ENCODE peak calls at places on chromosomes 7 and 10, in eight cellular contexts. S is NCI-H510A treated with DMSO at 0.1 percent for 48 hours; G is activated naive CD4-positive, alpha-beta T cell treated with anti-CD3 and anti-CD28 coated beads for 36 hours; A is T-cell; Y is T-helper 2 cell; R is WTC11; X is RWPE1; W is EL. F is an unnamed sample.

GRCh38 chr10:103265712-103266329 is 11.1 kb upstream of the INA start:
- DNase-seq in S (no peak), G (peak; percentile 76), A (peak; percentile 8), Y (no peak), R (peak; percentile 79), X (peak; percentile 54), W (peak; percentile 59), F (peak; percentile 69)

GRCh38 chr7:35519971-35520809 is 174.7 kb downstream of the HERPUD2 start:
- DNase-seq in S (peak; percentile 57), G (peak; percentile 73), A (peak; percentile 15), Y (peak; percentile 13), R (peak; percentile 71), X (peak; percentile 81), W (peak; percentile 69), F (peak; percentile 64)

GRCh38 chr7:47326220-47326619 is 255.7 kb downstream of the TNS3 start:
- DNase-seq in S (no peak), G (no peak), A (no peak), Y (no peak), R (no peak), X (peak; percentile 34), W (peak; percentile 56), F (no peak)

GRCh38 chr10:73773152-73773879 is 8.5 kb upstream of the CHCHD1 start:
- DNase-seq in S (no peak), G (peak; percentile 25), A (no peak), Y (no peak), R (no peak), X (peak; percentile 24), W (peak; percentile 22), F (no peak)

GRCh38 chr7:3867847-3868246 is 566.8 kb downstream of the SDK1 start:
- DNase-seq in S (no peak), G (no peak), A (no peak), Y (no peak), R (no peak), X (no peak), W (no peak), F (no peak)

GRCh38 chr7:80412842-80413241 is 99.0 kb downstream of the GNAT3 start:
- DNase-seq in S (no peak), G (no peak), A (no peak), Y (no peak), R (no peak), X (peak; percentile 69), W (peak; percentile 30), F (no peak)

GRCh38 chr7:152423991-152424347 is 11.8 kb downstream of the KMT2C start:
- DNase-seq in S (no peak), G (no peak), A (no peak), Y (no peak), R (no peak), X (no peak), W (no peak), F (no peak)

GRCh38 chr7:98599886-98600285 is 17.2 kb upstream of the NPTX2 start:
- DNase-seq in S (no peak), G (no peak), A (no peak), Y (no peak), R (no peak), X (no peak), W (no peak), F (no peak)

GRCh38 chr10:32315426-32315825 is 31.5 kb downstream of the EPC1 start:
- DNase-seq in S (no peak), G (no peak), A (no peak), Y (no peak), R (no peak), X (no peak), W (peak; percentile 14), F (no peak)

GRCh38 chr7:105769951-105770628 is 106.3 kb downstream of the ATXN7L1 start:
- DNase-seq in S (no peak), G (peak; percentile 39), A (no peak), Y (no peak), R (no peak), X (no peak), W (peak; percentile 57), F (no peak)

GRCh38 chr7:116691664-116692063 is 19.7 kb downstream of the MET start:
- DNase-seq in S (no peak), G (no peak), A (no peak), Y (no peak), R (no peak), X (no peak), W (no peak), F (no peak)

GRCh38 chr7:44973610-44974401 is 5.0 kb downstream of the MYO1G start:
- DNase-seq in S (no peak), G (peak; percentile 69), A (peak; percentile 68), Y (peak; percentile 53), R (peak; percentile 55), X (no peak), W (peak; percentile 45), F (peak; percentile 65)

GRCh38 chr10:14244147-14244546 is 86.6 kb downstream of the FRMD4A start:
- DNase-seq in S (no peak), G (no peak), A (no peak), Y (no peak), R (peak; percentile 57), X (no peak), W (peak; percentile 36), F (peak; percentile 6)

GRCh38 chr7:155482511-155483183 is 24.7 kb downstream of the EN2 start:
- DNase-seq in S (no peak), G (peak; percentile 37), A (no peak), Y (no peak), R (no peak), X (no peak), W (no peak), F (no peak)

GRCh38 chr10:113000876-113001598 is 51.0 kb downstream of the TCF7L2 start:
- DNase-seq in S (no peak), G (no peak), A (no peak), Y (no peak), R (peak; percentile 37), X (peak; percentile 82), W (no peak), F (no peak)

GRCh38 chr10:85621562-85621961 is 745.0 kb downstream of the GRID1 start:
- DNase-seq in S (no peak), G (no peak), A (no peak), Y (no peak), R (no peak), X (no peak), W (no peak), F (no peak)

GRCh38 chr7:45703911-45704682 is 129.9 kb downstream of the ADCY1 start:
- DNase-seq in S (no peak), G (no peak), A (no peak), Y (no peak), R (peak; percentile 0), X (no peak), W (no peak), F (no peak)

GRCh38 chr7:24018331-24018730 is 265.7 kb upstream of the NPY start:
- DNase-seq in S (no peak), G (no peak), A (no peak), Y (no peak), R (no peak), X (no peak), W (no peak), F (no peak)

GRCh38 chr7:80087051-80087767 is 47.4 kb upstream of the GNAI1 start:
- DNase-seq in S (no peak), G (no peak), A (no peak), Y (no peak), R (no peak), X (no peak), W (peak; percentile 77), F (no peak)

GRCh38 chr10:112136816-112137215 is 46.7 kb downstream of the GPAM start:
- DNase-seq in S (no peak), G (no peak), A (no peak), Y (no peak), R (no peak), X (no peak), W (no peak), F (no peak)

F was measured in DND-41.